ENCODE peak calls at places on chromosomes 7 and 10, in seven cellular contexts. One of them, this sample, is unnamed.

GRCh38 chr10:73644015-73644743 is 2.9 kb upstream of the MYOZ1 start:
- DNase-seq in uterus: peak; percentile 67
- DNase-seq in fibroblast of mammary gland: peak; percentile 74
- DNase-seq in foreskin fibroblast: peak; percentile 83
- DNase-seq in neural crest cell: peak; percentile 61
- DNase-seq in CD8-positive, alpha-beta T cell: peak; percentile 39
- DNase-seq in spleen: no peak
- DNase-seq in this sample: no peak

GRCh38 chr10:9214618-9215017 is 1160.1 kb downstream of the GATA3 start:
- DNase-seq in neural crest cell: no peak
- DNase-seq in spleen: no peak
- DNase-seq in foreskin fibroblast: no peak
- DNase-seq in CD8-positive, alpha-beta T cell: no peak
- DNase-seq in fibroblast of mammary gland: no peak
- DNase-seq in uterus: no peak
- DNase-seq in this sample: no peak

GRCh38 chr7:84264341-84264740 is 69.8 kb upstream of the SEMA3A start:
- DNase-seq in uterus: no peak
- DNase-seq in neural crest cell: no peak
- DNase-seq in spleen: no peak
- DNase-seq in foreskin fibroblast: peak; percentile 34
- DNase-seq in CD8-positive, alpha-beta T cell: no peak
- DNase-seq in fibroblast of mammary gland: peak; percentile 14
- DNase-seq in this sample: no peak

GRCh38 chr10:24153016-24153415 is 55.9 kb upstream of the KIAA1217 start:
- DNase-seq in neural crest cell: no peak
- DNase-seq in spleen: no peak
- DNase-seq in CD8-positive, alpha-beta T cell: no peak
- DNase-seq in uterus: no peak
- DNase-seq in foreskin fibroblast: no peak
- DNase-seq in fibroblast of mammary gland: no peak
- DNase-seq in this sample: no peak

GRCh38 chr10:110392860-110393732 is 88.4 kb upstream of the SMNDC1 start:
- DNase-seq in spleen: peak; percentile 47
- DNase-seq in foreskin fibroblast: peak; percentile 97
- DNase-seq in neural crest cell: no peak
- DNase-seq in uterus: peak; percentile 67
- DNase-seq in fibroblast of mammary gland: peak; percentile 93
- DNase-seq in CD8-positive, alpha-beta T cell: no peak
- DNase-seq in this sample: no peak

GRCh38 chr7:130852867-130853266 is 118.9 kb upstream of the KLF14 start:
- DNase-seq in spleen: no peak
- DNase-seq in uterus: no peak
- DNase-seq in fibroblast of mammary gland: no peak
- DNase-seq in foreskin fibroblast: no peak
- DNase-seq in neural crest cell: no peak
- DNase-seq in CD8-positive, alpha-beta T cell: no peak
- DNase-seq in this sample: no peak

GRCh38 chr7:149731207-149731955 is 42.0 kb downstream of the ZNF467 start:
- DNase-seq in fibroblast of mammary gland: no peak
- DNase-seq in CD8-positive, alpha-beta T cell: no peak
- DNase-seq in neural crest cell: no peak
- DNase-seq in foreskin fibroblast: no peak
- DNase-seq in uterus: no peak
- DNase-seq in spleen: peak; percentile 70
- DNase-seq in this sample: no peak

GRCh38 chr7:934469-935320 is 19.8 kb downstream of the ADAP1 start:
- DNase-seq in fibroblast of mammary gland: no peak
- DNase-seq in spleen: peak; percentile 70
- DNase-seq in foreskin fibroblast: no peak
- DNase-seq in uterus: no peak
- DNase-seq in CD8-positive, alpha-beta T cell: peak; percentile 16
- DNase-seq in neural crest cell: no peak
- DNase-seq in this sample: peak; percentile 48

GRCh38 chr10:8752146-8752843 is 697.8 kb downstream of the GATA3 start:
- DNase-seq in neural crest cell: no peak
- DNase-seq in foreskin fibroblast: no peak
- DNase-seq in CD8-positive, alpha-beta T cell: no peak
- DNase-seq in uterus: no peak
- DNase-seq in fibroblast of mammary gland: no peak
- DNase-seq in spleen: no peak
- DNase-seq in this sample: no peak

GRCh38 chr7:101934618-101935017 is 117.2 kb downstream of the CUX1 start:
- DNase-seq in neural crest cell: no peak
- DNase-seq in foreskin fibroblast: no peak
- DNase-seq in CD8-positive, alpha-beta T cell: no peak
- DNase-seq in spleen: peak; percentile 16
- DNase-seq in uterus: no peak
- DNase-seq in fibroblast of mammary gland: no peak
- DNase-seq in this sample: no peak

GRCh38 chr7:32890010-32890552 is 1.5 kb downstream of the KBTBD2 start:
- DNase-seq in spleen: no peak
- DNase-seq in uterus: no peak
- DNase-seq in foreskin fibroblast: peak; percentile 64
- DNase-seq in CD8-positive, alpha-beta T cell: no peak
- DNase-seq in neural crest cell: no peak
- DNase-seq in fibroblast of mammary gland: peak; percentile 51
- DNase-seq in this sample: no peak

GRCh38 chr10:52283174-52283573 is 30.9 kb upstream of the DKK1 start:
- DNase-seq in foreskin fibroblast: peak; percentile 6
- DNase-seq in CD8-positive, alpha-beta T cell: no peak
- DNase-seq in fibroblast of mammary gland: peak; percentile 40
- DNase-seq in uterus: no peak
- DNase-seq in spleen: no peak
- DNase-seq in neural crest cell: no peak
- DNase-seq in this sample: no peak

GRCh38 chr7:68121655-68122054 is 1125.0 kb downstream of the TYW1 start:
- DNase-seq in neural crest cell: no peak
- DNase-seq in fibroblast of mammary gland: no peak
- DNase-seq in uterus: no peak
- DNase-seq in foreskin fibroblast: no peak
- DNase-seq in spleen: no peak
- DNase-seq in CD8-positive, alpha-beta T cell: no peak
- DNase-seq in this sample: no peak

GRCh38 chr7:78018541-78019456 is 220.2 kb downstream of the PHTF2 start:
- DNase-seq in fibroblast of mammary gland: peak; percentile 80
- DNase-seq in neural crest cell: peak; percentile 20
- DNase-seq in CD8-positive, alpha-beta T cell: no peak
- DNase-seq in spleen: peak; percentile 79
- DNase-seq in uterus: peak; percentile 48
- DNase-seq in foreskin fibroblast: peak; percentile 71
- DNase-seq in this sample: no peak

GRCh38 chr10:126905776-126906703 is 812 bp downstream of the DOCK1 start:
- DNase-seq in spleen: peak; percentile 70
- DNase-seq in uterus: no peak
- DNase-seq in fibroblast of mammary gland: no peak
- DNase-seq in CD8-positive, alpha-beta T cell: no peak
- DNase-seq in neural crest cell: peak; percentile 52
- DNase-seq in foreskin fibroblast: peak; percentile 74
- DNase-seq in this sample: no peak

GRCh38 chr7:7138897-7139296 is 43.4 kb upstream of the C1GALT1 start:
- DNase-seq in CD8-positive, alpha-beta T cell: no peak
- DNase-seq in fibroblast of mammary gland: no peak
- DNase-seq in spleen: no peak
- DNase-seq in neural crest cell: no peak
- DNase-seq in uterus: no peak
- DNase-seq in foreskin fibroblast: no peak
- DNase-seq in this sample: no peak

GRCh38 chr10:110576220-110576619 is 8.7 kb downstream of the SMC3 start:
- DNase-seq in CD8-positive, alpha-beta T cell: no peak
- DNase-seq in uterus: no peak
- DNase-seq in neural crest cell: no peak
- DNase-seq in spleen: no peak
- DNase-seq in fibroblast of mammary gland: peak; percentile 90
- DNase-seq in foreskin fibroblast: peak; percentile 89
- DNase-seq in this sample: no peak

GRCh38 chr7:86913709-86914108 is 145.7 kb downstream of the ELAPOR2 start:
- DNase-seq in uterus: peak; percentile 19
- DNase-seq in fibroblast of mammary gland: peak; percentile 94
- DNase-seq in spleen: no peak
- DNase-seq in neural crest cell: no peak
- DNase-seq in CD8-positive, alpha-beta T cell: no peak
- DNase-seq in foreskin fibroblast: peak; percentile 89
- DNase-seq in this sample: no peak

GRCh38 chr10:30039567-30039966 is 19.8 kb downstream of the JCAD start:
- DNase-seq in uterus: no peak
- DNase-seq in fibroblast of mammary gland: no peak
- DNase-seq in spleen: no peak
- DNase-seq in CD8-positive, alpha-beta T cell: no peak
- DNase-seq in foreskin fibroblast: no peak
- DNase-seq in neural crest cell: no peak
- DNase-seq in this sample: no peak

GRCh38 chr7:41297167-41297566 is 405.7 kb downstream of the INHBA start:
- DNase-seq in spleen: no peak
- DNase-seq in fibroblast of mammary gland: no peak
- DNase-seq in uterus: no peak
- DNase-seq in CD8-positive, alpha-beta T cell: no peak
- DNase-seq in neural crest cell: no peak
- DNase-seq in foreskin fibroblast: peak; percentile 13
- DNase-seq in this sample: no peak

GRCh38 chr10:76172020-76172419 is 740.6 kb downstream of the LRMDA start:
- DNase-seq in foreskin fibroblast: no peak
- DNase-seq in fibroblast of mammary gland: no peak
- DNase-seq in CD8-positive, alpha-beta T cell: no peak
- DNase-seq in neural crest cell: no peak
- DNase-seq in uterus: no peak
- DNase-seq in spleen: no peak
- DNase-seq in this sample: no peak

GRCh38 chr10:132784582-132785432 is 1.1 kb downstream of the NKX6-2 start:
- DNase-seq in CD8-positive, alpha-beta T cell: no peak
- DNase-seq in fibroblast of mammary gland: peak; percentile 6
- DNase-seq in foreskin fibroblast: peak; percentile 45
- DNase-seq in neural crest cell: no peak
- DNase-seq in spleen: no peak
- DNase-seq in uterus: no peak
- DNase-seq in this sample: no peak

GRCh38 chr10:93030409-93030808 is 30.2 kb upstream of the CYP26C1 start:
- DNase-seq in fibroblast of mammary gland: peak; percentile 69
- DNase-seq in CD8-positive, alpha-beta T cell: no peak
- DNase-seq in foreskin fibroblast: peak; percentile 79
- DNase-seq in neural crest cell: no peak
- DNase-seq in uterus: no peak
- DNase-seq in spleen: no peak
- DNase-seq in this sample: no peak

GRCh38 chr10:17802966-17803365 is 6.2 kb upstream of the MRC1 start:
- DNase-seq in neural crest cell: no peak
- DNase-seq in CD8-positive, alpha-beta T cell: no peak
- DNase-seq in spleen: no peak
- DNase-seq in fibroblast of mammary gland: peak; percentile 39
- DNase-seq in foreskin fibroblast: no peak
- DNase-seq in uterus: no peak
- DNase-seq in this sample: no peak

GRCh38 chr7:77157446-77157845 is 35.0 kb downstream of the CCDC146 start:
- DNase-seq in CD8-positive, alpha-beta T cell: no peak
- DNase-seq in fibroblast of mammary gland: peak; percentile 0
- DNase-seq in neural crest cell: no peak
- DNase-seq in uterus: no peak
- DNase-seq in spleen: no peak
- DNase-seq in foreskin fibroblast: peak; percentile 4
- DNase-seq in this sample: peak; percentile 60

GRCh38 chr7:21198929-21199328 is 229.0 kb upstream of the SP4 start:
- DNase-seq in foreskin fibroblast: no peak
- DNase-seq in spleen: no peak
- DNase-seq in fibroblast of mammary gland: no peak
- DNase-seq in CD8-positive, alpha-beta T cell: no peak
- DNase-seq in neural crest cell: no peak
- DNase-seq in uterus: no peak
- DNase-seq in this sample: no peak

GRCh38 chr7:129146237-129146979 is 1.9 kb downstream of the TSPAN33 start:
- DNase-seq in CD8-positive, alpha-beta T cell: no peak
- DNase-seq in spleen: no peak
- DNase-seq in neural crest cell: no peak
- DNase-seq in fibroblast of mammary gland: no peak
- DNase-seq in foreskin fibroblast: no peak
- DNase-seq in uterus: no peak
- DNase-seq in this sample: no peak

GRCh38 chr7:137081694-137082093 is 213.2 kb downstream of the CHRM2 start:
- DNase-seq in uterus: peak; percentile 42
- DNase-seq in spleen: no peak
- DNase-seq in CD8-positive, alpha-beta T cell: no peak
- DNase-seq in fibroblast of mammary gland: peak; percentile 95
- DNase-seq in foreskin fibroblast: peak; percentile 95
- DNase-seq in neural crest cell: no peak
- DNase-seq in this sample: no peak

GRCh38 chr10:71970331-71970730 is 6.1 kb downstream of the CHST3 start:
- DNase-seq in CD8-positive, alpha-beta T cell: no peak
- DNase-seq in foreskin fibroblast: peak; percentile 62
- DNase-seq in fibroblast of mammary gland: no peak
- DNase-seq in uterus: no peak
- DNase-seq in spleen: peak; percentile 51
- DNase-seq in neural crest cell: no peak
- DNase-seq in this sample: no peak

GRCh38 chr10:104268691-104269645 is at the start of gene GSTO2:
- DNase-seq in fibroblast of mammary gland: peak; percentile 97
- DNase-seq in CD8-positive, alpha-beta T cell: peak; percentile 99
- DNase-seq in uterus: peak; percentile 99
- DNase-seq in foreskin fibroblast: peak; percentile 93
- DNase-seq in spleen: peak; percentile 100
- DNase-seq in neural crest cell: peak; percentile 92
- DNase-seq in this sample: peak; percentile 99
- TF ChIP-seq CTCF in fibroblast of mammary gland: no peak
- TF ChIP-seq CTCF in CD8-positive, alpha-beta T cell: no peak
- TF ChIP-seq CTCF in uterus: no peak
- TF ChIP-seq CTCF in foreskin fibroblast: no peak
- TF ChIP-seq CTCF in spleen: peak; percentile 10
- TF ChIP-seq CTCF in neural crest cell: no peak
- TF ChIP-seq CTCF in this sample: no peak

GRCh38 chr7:115340828-115341227 is 418.9 kb downstream of the MDFIC start:
- DNase-seq in spleen: no peak
- DNase-seq in foreskin fibroblast: peak; percentile 91
- DNase-seq in uterus: no peak
- DNase-seq in neural crest cell: no peak
- DNase-seq in fibroblast of mammary gland: peak; percentile 95
- DNase-seq in CD8-positive, alpha-beta T cell: no peak
- DNase-seq in this sample: no peak
- TF ChIP-seq CTCF in spleen: no peak
- TF ChIP-seq CTCF in foreskin fibroblast: no peak
- TF ChIP-seq CTCF in uterus: no peak
- TF ChIP-seq CTCF in neural crest cell: peak; percentile 44
- TF ChIP-seq CTCF in fibroblast of mammary gland: peak; percentile 31
- TF ChIP-seq CTCF in CD8-positive, alpha-beta T cell: no peak
- TF ChIP-seq CTCF in this sample: peak; percentile 39

GRCh38 chr10:22560391-22561239 is 153.8 kb downstream of the PIP4K2A start:
- DNase-seq in fibroblast of mammary gland: no peak
- DNase-seq in foreskin fibroblast: no peak
- DNase-seq in spleen: no peak
- DNase-seq in CD8-positive, alpha-beta T cell: no peak
- DNase-seq in uterus: no peak
- DNase-seq in neural crest cell: no peak
- DNase-seq in this sample: no peak
- TF ChIP-seq CTCF in fibroblast of mammary gland: no peak
- TF ChIP-seq CTCF in foreskin fibroblast: no peak
- TF ChIP-seq CTCF in spleen: no peak
- TF ChIP-seq CTCF in CD8-positive, alpha-beta T cell: no peak
- TF ChIP-seq CTCF in uterus: no peak
- TF ChIP-seq CTCF in neural crest cell: no peak
- TF ChIP-seq CTCF in this sample: no peak

DNA sequence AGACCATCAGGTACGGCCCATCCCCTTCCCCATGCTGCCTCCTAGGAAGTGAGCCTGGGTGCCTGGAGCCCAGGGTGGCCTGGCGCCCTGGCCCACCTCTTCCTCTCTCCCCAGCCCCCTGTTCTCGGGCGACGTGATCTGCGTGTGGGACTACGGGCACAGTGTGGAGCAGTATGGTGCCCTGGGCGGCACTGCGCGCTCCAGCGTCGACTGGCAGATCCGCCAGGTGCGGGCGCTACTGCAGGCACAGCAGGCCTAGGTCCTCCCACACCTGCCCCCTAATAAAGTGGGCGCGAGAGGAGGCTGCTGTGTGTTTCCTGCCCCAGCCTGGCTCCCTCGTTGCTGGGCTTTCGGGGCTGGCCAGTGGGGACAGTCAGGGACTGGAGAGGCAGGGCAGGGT is 17.0 kb downstream of the ASL start:
- DNase-seq in spleen: no peak
- DNase-seq in neural crest cell: no peak
- DNase-seq in fibroblast of mammary gland: no peak
- DNase-seq in CD8-positive, alpha-beta T cell: no peak
- DNase-seq in uterus: no peak
- DNase-seq in foreskin fibroblast: no peak
- DNase-seq in this sample: no peak
- TF ChIP-seq CTCF in spleen: no peak
- TF ChIP-seq CTCF in neural crest cell: no peak
- TF ChIP-seq CTCF in fibroblast of mammary gland: no peak
- TF ChIP-seq CTCF in CD8-positive, alpha-beta T cell: no peak
- TF ChIP-seq CTCF in uterus: no peak
- TF ChIP-seq CTCF in foreskin fibroblast: no peak
- TF ChIP-seq CTCF in this sample: no peak